ENCODE peak calls at places on chromosomes 16 and 17, in seven cellular contexts. E is MM.1S, Y is colonic mucosa, R is neural progenitor cell, N is K562, F is IMR-90, G is NT2/D1. D is an unnamed sample.

GRCh38 chr17:16932156-16932555 is 39.8 kb downstream of the TNFRSF13B start:
- DNase-seq in G (no peak), N (no peak), R (no peak), Y (no peak), E (no peak), F (no peak), D (no peak)

GRCh38 chr17:31541559-31541958 is 150.1 kb downstream of the RAB11FIP4 start:
- DNase-seq in E (no peak), F (no peak), R (no peak), Y (no peak), G (no peak), N (peak), D (peak)

GRCh38 chr16:56389554-56389953 is 35.8 kb downstream of the AMFR start:
- DNase-seq in R (no peak), F (peak), N (no peak), G (no peak), E (no peak), Y (no peak), D (no peak)

GRCh38 chr17:13016881-13017622 is 775 bp downstream of the ELAC2 start:
- DNase-seq in F (peak), E (no peak), G (no peak), N (no peak), Y (no peak), R (no peak), D (no peak)

GRCh38 chr17:42255425-42255810 is 20.8 kb downstream of the STAT5B start:
- DNase-seq in F (no peak), E (no peak), Y (no peak), G (no peak), R (no peak), N (no peak), D (no peak)

GRCh38 chr16:57277586-57277985 is 6.9 kb downstream of the PLLP start:
- DNase-seq in E (peak), Y (peak), G (no peak), F (peak), R (no peak), N (no peak), D (no peak)

GRCh38 chr17:69921046-69921445 is 154.0 kb upstream of the KCNJ16 start:
- DNase-seq in E (no peak), R (no peak), G (no peak), Y (no peak), F (no peak), N (no peak), D (no peak)

GRCh38 chr17:3026125-3026855 is 37.1 kb downstream of the OR1D5 start:
- DNase-seq in G (no peak), F (no peak), N (no peak), Y (no peak), E (no peak), R (no peak), D (no peak)

GRCh38 chr17:494601-495195 is 142.1 kb upstream of the RPH3AL start:
- DNase-seq in Y (no peak), F (no peak), N (no peak), E (no peak), G (no peak), R (no peak), D (no peak)

GRCh38 chr17:65184235-65184959 is 47.2 kb downstream of the RGS9 start:
- DNase-seq in E (no peak), Y (no peak), G (no peak), R (no peak), N (no peak), F (no peak), D (no peak)

GRCh38 chr16:58002936-58003335 is 1.7 kb downstream of the USB1 start:
- DNase-seq in Y (no peak), G (no peak), R (no peak), F (no peak), N (no peak), E (no peak), D (no peak)

GRCh38 chr17:64938290-64938689 is 19.0 kb upstream of the LRRC37A3 start:
- DNase-seq in Y (no peak), E (no peak), F (no peak), G (no peak), R (no peak), N (no peak), D (no peak)

GRCh38 chr17:6755281-6755680 is 565 bp upstream of the XAF1 start:
- DNase-seq in R (peak), E (no peak), Y (peak), N (no peak), G (no peak), F (no peak), D (no peak)

GRCh38 chr16:49586466-49586865 is 212.9 kb downstream of the C16orf78 start:
- DNase-seq in R (no peak), E (no peak), F (no peak), N (no peak), G (no peak), Y (no peak), D (no peak)

GRCh38 chr16:4315185-4316102 is at the start of gene GLIS2:
- DNase-seq in R (peak), G (no peak), N (peak), E (peak), Y (peak), F (peak), D (no peak)

GRCh38 chr17:57966875-57967274 is 11.7 kb upstream of the CUEDC1 start:
- DNase-seq in G (no peak), N (no peak), R (no peak), Y (no peak), F (no peak), E (no peak), D (no peak)

GRCh38 chr17:38560503-38561318 is 45.0 kb downstream of the SRCIN1 start:
- DNase-seq in R (peak), N (peak), G (no peak), Y (no peak), E (no peak), F (peak), D (peak)

GRCh38 chr16:28933176-28933575 is 1.4 kb downstream of the CD19 start:
- DNase-seq in F (no peak), N (no peak), R (no peak), Y (no peak), E (no peak), G (no peak), D (no peak)
- H3K9ac ChIP-seq in F (no peak), N (no peak), R (no peak), Y (no peak), E (no peak), G (no peak), D (peak)

GRCh38 chr16:30104090-30104489 is 8.1 kb upstream of the YPEL3 start:
- DNase-seq in Y (no peak), N (no peak), F (no peak), R (no peak), E (no peak), G (no peak), D (no peak)
- H3K9ac ChIP-seq in Y (no peak), N (no peak), F (no peak), R (no peak), E (no peak), G (no peak), D (no peak)

DNA sequence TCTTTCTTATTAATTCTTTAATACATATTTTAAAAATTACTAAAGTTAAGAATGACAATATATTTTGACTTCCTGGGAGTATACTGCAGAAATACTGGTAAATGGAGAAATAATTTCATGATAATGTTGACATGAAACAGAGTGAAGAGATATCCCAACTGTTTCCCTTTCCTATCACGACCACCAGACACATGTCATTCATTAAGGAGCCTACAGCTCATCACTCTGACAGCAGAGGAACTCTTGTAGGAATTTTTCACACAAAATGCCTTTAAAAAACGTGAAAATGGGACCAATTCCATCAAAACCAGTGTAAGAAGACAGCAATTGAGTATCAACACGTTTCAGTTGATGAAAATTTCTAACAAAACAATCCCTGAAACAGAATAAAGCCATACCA is 172.9 kb upstream of the CPHXL start:
- DNase-seq in N (no peak), R (no peak), F (no peak), E (no peak), Y (no peak), G (no peak), D (no peak)
- H3K9ac ChIP-seq in N (no peak), R (no peak), F (no peak), E (no peak), Y (no peak), G (no peak), D (no peak)

DNA sequence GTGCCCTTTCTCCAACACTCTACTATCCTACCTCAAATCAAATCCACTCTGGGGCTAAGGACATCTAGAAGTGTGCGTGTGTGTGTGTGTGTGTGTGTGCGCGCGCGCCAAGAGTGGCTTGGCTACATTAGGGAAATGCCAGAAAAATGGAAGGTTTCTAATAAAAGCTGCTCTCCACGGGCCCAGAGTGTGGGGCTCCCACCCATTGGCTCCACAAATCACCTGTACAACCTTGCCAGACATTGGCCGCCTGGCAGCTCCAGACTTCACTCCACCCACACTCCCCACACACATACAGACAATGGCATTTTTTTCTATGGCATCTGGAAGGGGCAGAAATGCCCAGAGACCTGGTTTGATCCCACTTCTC is 30.3 kb upstream of the PHOSPHO1 start:
- DNase-seq in R (no peak), E (no peak), Y (no peak), F (no peak), N (no peak), G (no peak), D (no peak)
- H3K9ac ChIP-seq in R (no peak), E (no peak), Y (no peak), F (no peak), N (peak), G (peak), D (peak)

D was measured in Karpas-422.